ENCODE peak calls at places on chromosomes 5 and 9, in six cellular contexts. I, F, V, W, U and T are unnamed samples.
A peak's percentile ranks its signal among the peaks of the same experiment; 100 is the strongest.

GRCh38 chr9:98995059-98995665 is 51.5 kb downstream of the COL15A1 start:
- DNase-seq in I (no peak), F (no peak), V (no peak), W (no peak), U (no peak), T (peak; percentile 5)

GRCh38 chr9:78369644-78370219 is 72.8 kb downstream of the PSAT1 start:
- DNase-seq in I (peak; percentile 6), F (peak; percentile 64), V (peak; percentile 37), W (peak; percentile 47), U (peak; percentile 32), T (peak; percentile 33)

GRCh38 chr5:58674711-58675110 is 91.8 kb downstream of the RAB3C start:
- DNase-seq in I (no peak), F (no peak), V (no peak), W (no peak), U (no peak), T (no peak)

GRCh38 chr5:168578006-168578405 is 1.2 kb downstream of the PANK3 start:
- DNase-seq in I (no peak), F (no peak), V (no peak), W (no peak), U (no peak), T (no peak)

GRCh38 chr5:169861934-169862333 is 118.4 kb downstream of the INSYN2B start:
- DNase-seq in I (no peak), F (no peak), V (no peak), W (no peak), U (peak; percentile 44), T (no peak)

GRCh38 chr5:139245637-139246335 is 47.6 kb upstream of the SIL1 start:
- DNase-seq in I (no peak), F (no peak), V (no peak), W (no peak), U (no peak), T (no peak)

GRCh38 chr9:72526901-72527800 is 5.7 kb downstream of the TMC1 start:
- DNase-seq in I (peak; percentile 77), F (no peak), V (peak; percentile 73), W (peak; percentile 76), U (peak; percentile 89), T (no peak)

GRCh38 chr5:178074266-178074952 is 38.9 kb upstream of the N4BP3 start:
- DNase-seq in I (no peak), F (no peak), V (no peak), W (no peak), U (no peak), T (no peak)

GRCh38 chr9:88989961-88990570 is 1.2 kb upstream of the S1PR3 start:
- DNase-seq in I (no peak), F (no peak), V (no peak), W (no peak), U (no peak), T (no peak)

GRCh38 chr9:95133351-95133724 is 184.2 kb downstream of the FANCC start:
- DNase-seq in I (no peak), F (no peak), V (no peak), W (no peak), U (no peak), T (no peak)

GRCh38 chr9:120625222-120625621 is 45.3 kb upstream of the CDK5RAP2 start:
- DNase-seq in I (no peak), F (no peak), V (no peak), W (no peak), U (no peak), T (no peak)